ENCODE peak calls at places on chromosomes 16 and 17, in eight cellular contexts. M is HS-5, K is small intestine, P is islet precursor cell, I is mucosa of gallbladder, A is germinal center, G is NCI-H1417, Q is right lobe of liver. N is an unnamed sample.

GRCh38 chr17:72812823-72813222 is 279.7 kb downstream of the SLC39A11 start:
- DNase-seq in P (no peak), G (no peak), Q (no peak), A (no peak), M (peak; percentile 56), I (no peak), K (no peak), N (no peak)

GRCh38 chr17:75308732-75309629 is 19.7 kb upstream of the SLC25A19 start:
- DNase-seq in A (no peak), K (peak; percentile 93), I (peak; percentile 61), M (no peak), Q (peak; percentile 72), P (no peak), G (no peak), N (peak; percentile 67)

GRCh38 chr17:79023180-79023705 is 726 bp upstream of the C1QTNF1 start:
- DNase-seq in M (no peak), P (peak; percentile 49), Q (peak; percentile 15), G (no peak), A (no peak), I (no peak), K (no peak), N (no peak)

GRCh38 chr17:66952031-66952524 is 12.4 kb upstream of the CACNG4 start:
- DNase-seq in G (no peak), P (peak; percentile 100), M (no peak), I (peak; percentile 86), K (peak; percentile 76), A (no peak), Q (peak; percentile 33), N (peak; percentile 14)

GRCh38 chr17:2929881-2930533 is 133.4 kb downstream of the OR1D5 start:
- DNase-seq in G (peak; percentile 14), I (no peak), K (peak; percentile 63), Q (peak; percentile 40), P (peak; percentile 93), A (peak; percentile 51), M (no peak), N (peak; percentile 41)

GRCh38 chr17:9684955-9685621 is 39.8 kb downstream of the USP43 start:
- DNase-seq in G (no peak), Q (no peak), A (no peak), K (no peak), I (peak; percentile 13), P (no peak), M (no peak), N (peak; percentile 76)

GRCh38 chr17:38551121-38551520 is 54.6 kb downstream of the SRCIN1 start:
- DNase-seq in I (no peak), G (no peak), K (no peak), A (no peak), M (no peak), Q (no peak), P (no peak), N (no peak)

GRCh38 chr16:86231321-86231995 is 278.9 kb upstream of the FOXF1 start:
- DNase-seq in Q (no peak), K (no peak), P (peak; percentile 43), G (no peak), I (no peak), M (no peak), A (no peak), N (no peak)

GRCh38 chr16:31141489-31142108 is 6.1 kb upstream of the PRSS8 start:
- DNase-seq in A (no peak), P (peak; percentile 76), K (no peak), I (peak; percentile 46), Q (no peak), G (no peak), M (no peak), N (peak; percentile 58)

GRCh38 chr17:29018788-29019474 is 13.1 kb upstream of the SEZ6 start:
- DNase-seq in K (no peak), G (peak; percentile 78), M (no peak), A (no peak), P (no peak), I (no peak), Q (no peak), N (peak; percentile 76)

GRCh38 chr16:73390936-73391335 is 343.0 kb upstream of the ZFHX3 start:
- DNase-seq in I (no peak), K (no peak), P (peak; percentile 94), G (no peak), A (no peak), M (no peak), Q (no peak), N (no peak)

GRCh38 chr17:30519166-30519565 is 42.0 kb downstream of the GOSR1 start:
- DNase-seq in M (no peak), G (no peak), Q (no peak), A (no peak), P (no peak), I (no peak), K (no peak), N (no peak)

GRCh38 chr17:64413505-64413904 is 22.8 kb upstream of the PECAM1 start:
- DNase-seq in M (no peak), P (no peak), I (no peak), K (no peak), A (peak; percentile 76), Q (no peak), G (no peak), N (no peak)

GRCh38 chr16:4521971-4522623 is 16.5 kb downstream of the CDIP1 start:
- DNase-seq in P (no peak), K (no peak), A (no peak), M (no peak), Q (no peak), I (no peak), G (peak; percentile 87), N (peak; percentile 91)

GRCh38 chr16:19595043-19595767 is 39.7 kb downstream of the VPS35L start:
- DNase-seq in P (no peak), G (no peak), I (peak; percentile 16), Q (no peak), M (no peak), K (peak; percentile 25), A (no peak), N (no peak)

GRCh38 chr16:68411086-68411485 is 37.2 kb downstream of the SMPD3 start:
- DNase-seq in P (no peak), A (no peak), I (no peak), Q (no peak), M (no peak), G (no peak), K (no peak), N (no peak)

GRCh38 chr17:33072421-33073175 is 81.0 kb downstream of the SPACA3 start:
- DNase-seq in G (no peak), M (no peak), I (no peak), P (no peak), K (no peak), Q (no peak), A (no peak), N (no peak)

GRCh38 chr17:9811086-9811485 is 10.8 kb downstream of the GSG1L2 start:
- DNase-seq in M (no peak), A (no peak), K (no peak), Q (no peak), G (no peak), I (no peak), P (no peak), N (no peak)

GRCh38 chr17:11142231-11142630 is 98.8 kb upstream of the SHISA6 start:
- DNase-seq in I (no peak), A (no peak), M (no peak), K (peak; percentile 4), G (no peak), P (no peak), Q (no peak), N (no peak)

GRCh38 chr16:11104168-11105037 is 151.6 kb downstream of the SOCS1 start:
- DNase-seq in P (peak; percentile 64), G (no peak), K (no peak), M (no peak), Q (no peak), A (peak; percentile 19), I (no peak), N (no peak)

GRCh38 chr17:77853208-77853977 is 105.1 kb upstream of the TNRC6C start:
- DNase-seq in G (no peak), P (no peak), A (no peak), M (no peak), K (no peak), Q (no peak), I (no peak), N (no peak)

GRCh38 chr16:50611995-50612848 is 64.0 kb downstream of the NKD1 start:
- DNase-seq in K (no peak), P (no peak), A (no peak), Q (no peak), G (no peak), M (no peak), I (no peak), N (no peak)

GRCh38 chr17:7612294-7612640 is 2.4 kb downstream of the FXR2 start:
- DNase-seq in Q (no peak), M (no peak), I (no peak), K (no peak), P (no peak), A (no peak), G (no peak), N (no peak)

N was measured in NCI-H146.